ENCODE peak calls at places on chromosomes 1 and 21, in six cellular contexts. One of them, this sample, is unnamed.

GRCh38 chr1:201906336-201906735 is 17.6 kb downstream of the SHISA4 start:
- DNase-seq in CD8-positive, alpha-beta T cell: no peak
- DNase-seq in smooth muscle cell of the brain vasculature: no peak
- DNase-seq in endothelial cell: no peak
- DNase-seq in hippocampal formation: no peak
- DNase-seq in HFFc6: no peak
- DNase-seq in this sample: no peak

GRCh38 chr1:179083031-179083345 is 1.1 kb downstream of the TOR3A start:
- DNase-seq in HFFc6: peak; percentile 33
- DNase-seq in smooth muscle cell of the brain vasculature: no peak
- DNase-seq in endothelial cell: no peak
- DNase-seq in CD8-positive, alpha-beta T cell: no peak
- DNase-seq in hippocampal formation: no peak
- DNase-seq in this sample: no peak

GRCh38 chr1:172894345-172895049 is 156.2 kb downstream of the TNFSF18 start:
- DNase-seq in smooth muscle cell of the brain vasculature: no peak
- DNase-seq in HFFc6: no peak
- DNase-seq in endothelial cell: no peak
- DNase-seq in CD8-positive, alpha-beta T cell: no peak
- DNase-seq in hippocampal formation: no peak
- DNase-seq in this sample: no peak

GRCh38 chr1:182587087-182587486 is 2.0 kb downstream of the RNASEL start:
- DNase-seq in endothelial cell: no peak
- DNase-seq in hippocampal formation: no peak
- DNase-seq in HFFc6: no peak
- DNase-seq in CD8-positive, alpha-beta T cell: no peak
- DNase-seq in smooth muscle cell of the brain vasculature: no peak
- DNase-seq in this sample: no peak

GRCh38 chr1:37085393-37085792 is 51.1 kb upstream of the GRIK3 start:
- DNase-seq in CD8-positive, alpha-beta T cell: no peak
- DNase-seq in hippocampal formation: no peak
- DNase-seq in HFFc6: no peak
- DNase-seq in smooth muscle cell of the brain vasculature: no peak
- DNase-seq in endothelial cell: peak; percentile 33
- DNase-seq in this sample: no peak

GRCh38 chr1:175364424-175365076 is 172.0 kb upstream of the KIAA0040 start:
- DNase-seq in endothelial cell: no peak
- DNase-seq in CD8-positive, alpha-beta T cell: no peak
- DNase-seq in smooth muscle cell of the brain vasculature: no peak
- DNase-seq in hippocampal formation: no peak
- DNase-seq in HFFc6: no peak
- DNase-seq in this sample: no peak

GRCh38 chr1:1168451-1169411 is 4.9 kb upstream of the TTLL10 start:
- DNase-seq in HFFc6: no peak
- DNase-seq in endothelial cell: no peak
- DNase-seq in CD8-positive, alpha-beta T cell: no peak
- DNase-seq in hippocampal formation: no peak
- DNase-seq in smooth muscle cell of the brain vasculature: no peak
- DNase-seq in this sample: no peak

GRCh38 chr1:192950926-192951325 is 108.2 kb downstream of the UCHL5 start:
- DNase-seq in hippocampal formation: no peak
- DNase-seq in smooth muscle cell of the brain vasculature: no peak
- DNase-seq in HFFc6: no peak
- DNase-seq in CD8-positive, alpha-beta T cell: no peak
- DNase-seq in endothelial cell: no peak
- DNase-seq in this sample: no peak

GRCh38 chr1:20439282-20439681 is 46.7 kb downstream of the CAMK2N1 start:
- DNase-seq in HFFc6: peak; percentile 36
- DNase-seq in CD8-positive, alpha-beta T cell: no peak
- DNase-seq in endothelial cell: no peak
- DNase-seq in smooth muscle cell of the brain vasculature: no peak
- DNase-seq in hippocampal formation: no peak
- DNase-seq in this sample: no peak

GRCh38 chr1:9279172-9279840 is 13.4 kb upstream of the SPSB1 start:
- DNase-seq in endothelial cell: no peak
- DNase-seq in HFFc6: no peak
- DNase-seq in hippocampal formation: no peak
- DNase-seq in smooth muscle cell of the brain vasculature: no peak
- DNase-seq in CD8-positive, alpha-beta T cell: no peak
- DNase-seq in this sample: no peak

GRCh38 chr1:89910268-89910667 is 84.6 kb upstream of the ZNF326 start:
- DNase-seq in hippocampal formation: no peak
- DNase-seq in smooth muscle cell of the brain vasculature: no peak
- DNase-seq in endothelial cell: no peak
- DNase-seq in CD8-positive, alpha-beta T cell: no peak
- DNase-seq in HFFc6: no peak
- DNase-seq in this sample: no peak

GRCh38 chr1:58815069-58815679 is 31.3 kb upstream of the JUN start:
- DNase-seq in HFFc6: peak; percentile 90
- DNase-seq in endothelial cell: peak; percentile 57
- DNase-seq in hippocampal formation: peak; percentile 15
- DNase-seq in smooth muscle cell of the brain vasculature: no peak
- DNase-seq in CD8-positive, alpha-beta T cell: peak; percentile 69
- DNase-seq in this sample: no peak

GRCh38 chr1:39522661-39523567 is 31.5 kb downstream of the BMP8A start:
- DNase-seq in CD8-positive, alpha-beta T cell: no peak
- DNase-seq in HFFc6: no peak
- DNase-seq in hippocampal formation: no peak
- DNase-seq in endothelial cell: no peak
- DNase-seq in smooth muscle cell of the brain vasculature: no peak
- DNase-seq in this sample: no peak

GRCh38 chr1:105838071-105838470 is 1218.4 kb upstream of the PRMT6 start:
- DNase-seq in CD8-positive, alpha-beta T cell: no peak
- DNase-seq in endothelial cell: no peak
- DNase-seq in hippocampal formation: no peak
- DNase-seq in smooth muscle cell of the brain vasculature: no peak
- DNase-seq in HFFc6: no peak
- DNase-seq in this sample: no peak

GRCh38 chr1:35442737-35443136 is 114.5 kb downstream of the KIAA0319L start:
- DNase-seq in hippocampal formation: no peak
- DNase-seq in CD8-positive, alpha-beta T cell: peak; percentile 55
- DNase-seq in HFFc6: no peak
- DNase-seq in endothelial cell: no peak
- DNase-seq in smooth muscle cell of the brain vasculature: no peak
- DNase-seq in this sample: no peak

GRCh38 chr1:1155258-1155657 is 18.4 kb upstream of the TTLL10 start:
- DNase-seq in smooth muscle cell of the brain vasculature: no peak
- DNase-seq in hippocampal formation: no peak
- DNase-seq in HFFc6: no peak
- DNase-seq in CD8-positive, alpha-beta T cell: no peak
- DNase-seq in endothelial cell: no peak
- DNase-seq in this sample: no peak

GRCh38 chr1:162297208-162297607 is 79.4 kb downstream of the SPATA46 start:
- DNase-seq in HFFc6: no peak
- DNase-seq in endothelial cell: no peak
- DNase-seq in CD8-positive, alpha-beta T cell: no peak
- DNase-seq in hippocampal formation: no peak
- DNase-seq in smooth muscle cell of the brain vasculature: no peak
- DNase-seq in this sample: no peak

GRCh38 chr1:2590233-2591141 is 3.9 kb downstream of the PRXL2B start:
- DNase-seq in hippocampal formation: no peak
- DNase-seq in HFFc6: no peak
- DNase-seq in CD8-positive, alpha-beta T cell: no peak
- DNase-seq in smooth muscle cell of the brain vasculature: no peak
- DNase-seq in endothelial cell: no peak
- DNase-seq in this sample: no peak

GRCh38 chr1:145750444-145750843 is 31.1 kb downstream of the CD160 start:
- DNase-seq in smooth muscle cell of the brain vasculature: no peak
- DNase-seq in HFFc6: no peak
- DNase-seq in CD8-positive, alpha-beta T cell: no peak
- DNase-seq in endothelial cell: no peak
- DNase-seq in hippocampal formation: no peak
- DNase-seq in this sample: no peak

GRCh38 chr1:108831225-108831624 is 25.7 kb downstream of the AKNAD1 start:
- DNase-seq in CD8-positive, alpha-beta T cell: no peak
- DNase-seq in smooth muscle cell of the brain vasculature: no peak
- DNase-seq in endothelial cell: no peak
- DNase-seq in HFFc6: peak; percentile 61
- DNase-seq in hippocampal formation: no peak
- DNase-seq in this sample: no peak

GRCh38 chr1:18412882-18413353 is 67.8 kb upstream of the KLHDC7A start:
- DNase-seq in endothelial cell: no peak
- DNase-seq in CD8-positive, alpha-beta T cell: no peak
- DNase-seq in hippocampal formation: no peak
- DNase-seq in smooth muscle cell of the brain vasculature: no peak
- DNase-seq in HFFc6: no peak
- DNase-seq in this sample: no peak

GRCh38 chr1:202597090-202597761 is 113.0 kb downstream of the SYT2 start:
- DNase-seq in endothelial cell: no peak
- DNase-seq in hippocampal formation: no peak
- DNase-seq in HFFc6: no peak
- DNase-seq in smooth muscle cell of the brain vasculature: no peak
- DNase-seq in CD8-positive, alpha-beta T cell: no peak
- DNase-seq in this sample: no peak

GRCh38 chr1:27527223-27527856 is 37.4 kb upstream of the WASF2 start:
- DNase-seq in smooth muscle cell of the brain vasculature: no peak
- DNase-seq in CD8-positive, alpha-beta T cell: peak; percentile 58
- DNase-seq in HFFc6: no peak
- DNase-seq in endothelial cell: peak; percentile 39
- DNase-seq in hippocampal formation: no peak
- DNase-seq in this sample: peak; percentile 14

GRCh38 chr21:43703068-43703880 is 15.7 kb upstream of the PDXK start:
- DNase-seq in HFFc6: peak; percentile 17
- DNase-seq in endothelial cell: no peak
- DNase-seq in smooth muscle cell of the brain vasculature: no peak
- DNase-seq in hippocampal formation: no peak
- DNase-seq in CD8-positive, alpha-beta T cell: no peak
- DNase-seq in this sample: peak; percentile 16

GRCh38 chr1:43334453-43335205 is 3.0 kb upstream of the MPL start:
- DNase-seq in HFFc6: no peak
- DNase-seq in hippocampal formation: no peak
- DNase-seq in CD8-positive, alpha-beta T cell: no peak
- DNase-seq in endothelial cell: no peak
- DNase-seq in smooth muscle cell of the brain vasculature: no peak
- DNase-seq in this sample: no peak

GRCh38 chr1:24163999-24164398 is 21.1 kb upstream of the IL22RA1 start:
- DNase-seq in HFFc6: no peak
- DNase-seq in smooth muscle cell of the brain vasculature: no peak
- DNase-seq in CD8-positive, alpha-beta T cell: no peak
- DNase-seq in hippocampal formation: no peak
- DNase-seq in endothelial cell: no peak
- DNase-seq in this sample: no peak

GRCh38 chr1:101820080-101820479 is 176.6 kb downstream of the OLFM3 start:
- DNase-seq in hippocampal formation: no peak
- DNase-seq in smooth muscle cell of the brain vasculature: no peak
- DNase-seq in HFFc6: peak; percentile 2
- DNase-seq in endothelial cell: peak; percentile 17
- DNase-seq in CD8-positive, alpha-beta T cell: no peak
- DNase-seq in this sample: peak; percentile 11

GRCh38 chr1:99469641-99470040 is 176.3 kb upstream of the PALMD start:
- DNase-seq in CD8-positive, alpha-beta T cell: no peak
- DNase-seq in endothelial cell: no peak
- DNase-seq in HFFc6: no peak
- DNase-seq in smooth muscle cell of the brain vasculature: no peak
- DNase-seq in hippocampal formation: no peak
- DNase-seq in this sample: no peak

GRCh38 chr1:158754420-158754819 is at the start of gene OR6K6:
- DNase-seq in CD8-positive, alpha-beta T cell: no peak
- DNase-seq in hippocampal formation: no peak
- DNase-seq in HFFc6: no peak
- DNase-seq in endothelial cell: no peak
- DNase-seq in smooth muscle cell of the brain vasculature: no peak
- DNase-seq in this sample: no peak

GRCh38 chr1:100834779-100835645 is 59.6 kb downstream of the EXTL2 start:
- DNase-seq in CD8-positive, alpha-beta T cell: no peak
- DNase-seq in smooth muscle cell of the brain vasculature: no peak
- DNase-seq in hippocampal formation: no peak
- DNase-seq in HFFc6: peak; percentile 5
- DNase-seq in endothelial cell: no peak
- DNase-seq in this sample: no peak

GRCh38 chr1:206512521-206513180 is 5.3 kb downstream of the RASSF5 start:
- DNase-seq in CD8-positive, alpha-beta T cell: no peak
- DNase-seq in smooth muscle cell of the brain vasculature: no peak
- DNase-seq in hippocampal formation: no peak
- DNase-seq in HFFc6: no peak
- DNase-seq in endothelial cell: no peak
- DNase-seq in this sample: no peak

GRCh38 chr1:173099166-173099565 is 48.4 kb upstream of the TNFSF18 start:
- DNase-seq in hippocampal formation: no peak
- DNase-seq in CD8-positive, alpha-beta T cell: no peak
- DNase-seq in HFFc6: no peak
- DNase-seq in smooth muscle cell of the brain vasculature: no peak
- DNase-seq in endothelial cell: no peak
- DNase-seq in this sample: no peak

GRCh38 chr1:6724517-6725141 is 23.0 kb upstream of the DNAJC11 start:
- DNase-seq in endothelial cell: no peak
- DNase-seq in hippocampal formation: no peak
- DNase-seq in CD8-positive, alpha-beta T cell: no peak
- DNase-seq in smooth muscle cell of the brain vasculature: no peak
- DNase-seq in HFFc6: peak; percentile 90
- DNase-seq in this sample: no peak

GRCh38 chr1:213987422-213987875 is 324 bp upstream of the PROX1 start:
- DNase-seq in hippocampal formation: no peak
- DNase-seq in smooth muscle cell of the brain vasculature: no peak
- DNase-seq in CD8-positive, alpha-beta T cell: no peak
- DNase-seq in HFFc6: no peak
- DNase-seq in endothelial cell: no peak
- DNase-seq in this sample: peak; percentile 60

GRCh38 chr1:115063238-115063901 is 25.9 kb downstream of the TSPAN2 start:
- DNase-seq in endothelial cell: no peak
- DNase-seq in smooth muscle cell of the brain vasculature: no peak
- DNase-seq in CD8-positive, alpha-beta T cell: no peak
- DNase-seq in hippocampal formation: no peak
- DNase-seq in HFFc6: no peak
- DNase-seq in this sample: no peak

GRCh38 chr1:15272009-15272781 is 25.2 kb downstream of the FHAD1 start:
- DNase-seq in endothelial cell: peak; percentile 65
- DNase-seq in HFFc6: peak; percentile 65
- DNase-seq in CD8-positive, alpha-beta T cell: no peak
- DNase-seq in smooth muscle cell of the brain vasculature: peak; percentile 33
- DNase-seq in hippocampal formation: peak; percentile 36
- DNase-seq in this sample: peak; percentile 76

GRCh38 chr1:37493336-37494098 is 19.1 kb downstream of the ZC3H12A start:
- DNase-seq in hippocampal formation: no peak
- DNase-seq in endothelial cell: no peak
- DNase-seq in CD8-positive, alpha-beta T cell: no peak
- DNase-seq in smooth muscle cell of the brain vasculature: no peak
- DNase-seq in HFFc6: no peak
- DNase-seq in this sample: no peak

GRCh38 chr1:226624526-226624925 is 76.0 kb downstream of the STUM start:
- DNase-seq in HFFc6: peak; percentile 89
- DNase-seq in endothelial cell: no peak
- DNase-seq in smooth muscle cell of the brain vasculature: no peak
- DNase-seq in hippocampal formation: no peak
- DNase-seq in CD8-positive, alpha-beta T cell: no peak
- DNase-seq in this sample: no peak

GRCh38 chr1:89781494-89782126 is 39.2 kb upstream of the LRRC8D start:
- DNase-seq in hippocampal formation: no peak
- DNase-seq in smooth muscle cell of the brain vasculature: no peak
- DNase-seq in CD8-positive, alpha-beta T cell: peak; percentile 72
- DNase-seq in endothelial cell: no peak
- DNase-seq in HFFc6: no peak
- DNase-seq in this sample: no peak

This sample was measured in midbrain.